ENCODE peak calls at places on chromosomes 6 and 20, in seven cellular contexts. Q is Peyer's patch; B is stomach; L is cardiac muscle cell; F is HFFc6; C is neural crest cell; M is CD4-positive, alpha-beta T cell. N is an unnamed sample.

GRCh38 chr6:166330612-166331011 is 11.7 kb downstream of the SFT2D1 start:
- DNase-seq in B (peak), M (no peak), C (peak), L (peak), F (no peak), Q (no peak), N (peak)

GRCh38 chr20:16263582-16263981 is 309.7 kb downstream of the KIF16B start:
- DNase-seq in F (no peak), B (no peak), C (no peak), L (no peak), M (no peak), Q (no peak), N (no peak)

GRCh38 chr20:47202765-47203667 is 153.5 kb downstream of the ZMYND8 start:
- DNase-seq in F (no peak), C (no peak), B (no peak), L (no peak), Q (no peak), M (no peak), N (no peak)

GRCh38 chr20:63500151-63500901 is 1.4 kb upstream of the EEF1A2 start:
- DNase-seq in M (no peak), B (no peak), L (peak), F (no peak), C (no peak), Q (no peak), N (no peak)

GRCh38 chr20:48489656-48490055 is 338.1 kb downstream of the PREX1 start:
- DNase-seq in M (peak), B (no peak), L (no peak), Q (no peak), F (no peak), C (no peak), N (no peak)

GRCh38 chr6:81895511-81896185 is 143.2 kb upstream of the TENT5A start:
- DNase-seq in L (no peak), B (no peak), M (no peak), F (peak), Q (no peak), C (no peak), N (no peak)

GRCh38 chr6:157800420-157801237 is 22.4 kb upstream of the SNX9 start:
- DNase-seq in B (no peak), F (peak), C (no peak), Q (no peak), L (no peak), M (no peak), N (no peak)

GRCh38 chr20:58245931-58246330 is 17.5 kb upstream of the ANKRD60 start:
- DNase-seq in Q (no peak), L (no peak), C (no peak), M (no peak), F (no peak), B (no peak), N (no peak)

GRCh38 chr20:37295001-37295400 is 5.5 kb downstream of the MANBAL start:
- DNase-seq in M (no peak), F (peak), Q (no peak), C (no peak), B (no peak), L (no peak), N (peak)

GRCh38 chr6:83514877-83515466 is 2.6 kb downstream of the PRSS35 start:
- DNase-seq in F (peak), L (peak), B (no peak), C (peak), Q (peak), M (no peak), N (peak)

GRCh38 chr6:160355001-160355400 is 6.8 kb downstream of the SLC22A3 start:
- DNase-seq in C (no peak), B (no peak), F (no peak), M (no peak), L (no peak), Q (no peak), N (peak)

GRCh38 chr6:159788757-159789376 is 535 bp downstream of the TCP1 start:
- DNase-seq in C (peak), F (peak), L (peak), B (peak), Q (peak), M (no peak), N (peak)

GRCh38 chr20:46954490-46955038 is 59.9 kb downstream of the EYA2 start:
- DNase-seq in M (no peak), Q (no peak), L (no peak), F (peak), B (no peak), C (no peak), N (no peak)

GRCh38 chr6:37695857-37696219 is 1.8 kb downstream of the MDGA1 start:
- DNase-seq in Q (no peak), C (no peak), B (no peak), F (no peak), M (no peak), L (no peak), N (no peak)

GRCh38 chr6:88165087-88165876 is 865 bp downstream of the CNR1 start:
- DNase-seq in C (no peak), L (no peak), M (no peak), F (no peak), Q (no peak), B (no peak), N (no peak)

GRCh38 chr6:35897036-35897435 is 23.9 kb downstream of the SRPK1 start:
- DNase-seq in Q (no peak), L (no peak), C (no peak), F (no peak), B (no peak), M (no peak), N (no peak)

GRCh38 chr20:47054945-47055344 is 160.3 kb downstream of the EYA2 start:
- DNase-seq in M (no peak), L (no peak), B (no peak), Q (no peak), C (no peak), F (no peak), N (no peak)

GRCh38 chr20:31517373-31517772 is 3.1 kb downstream of the HM13 start:
- DNase-seq in Q (peak), M (no peak), L (no peak), C (peak), F (peak), B (peak), N (peak)

GRCh38 chr6:48027704-48028435 is 83.1 kb downstream of the PTCHD4 start:
- DNase-seq in Q (no peak), M (no peak), C (no peak), L (no peak), B (no peak), F (no peak), N (no peak)

DNA sequence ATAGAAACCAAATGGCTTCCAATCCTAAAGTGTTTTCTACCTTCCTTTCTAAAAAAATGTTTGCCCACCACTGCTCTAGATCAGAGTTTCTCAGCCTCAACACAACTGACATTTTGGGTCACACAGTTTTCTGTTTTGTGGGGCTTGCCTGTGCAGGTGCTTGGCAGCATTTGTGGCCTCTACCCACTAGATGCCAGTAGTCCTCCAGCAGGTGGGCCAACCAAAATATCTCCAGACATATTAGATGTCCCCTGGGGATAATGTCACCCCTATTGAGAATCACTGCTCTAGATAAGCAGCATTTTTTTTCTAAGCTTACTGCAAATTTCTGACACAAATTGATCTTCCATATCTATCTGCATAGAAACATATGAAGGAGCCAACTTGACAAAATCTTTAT is 26.3 kb upstream of the EPM2A start:
- DNase-seq in C (no peak), B (no peak), M (no peak), Q (no peak), L (no peak), F (no peak), N (no peak)
- TF ChIP-seq CTCF in C (no peak), B (no peak), M (no peak), Q (no peak), L (no peak), F (no peak), N (no peak)

GRCh38 chr6:12637960-12638641 is 78.5 kb upstream of the PHACTR1 start:
- DNase-seq in L (peak), B (peak), Q (peak), C (peak), M (no peak), F (peak), N (peak)

GRCh38 chr6:12635375-12635774 is 81.2 kb upstream of the PHACTR1 start:
- DNase-seq in M (no peak), Q (no peak), L (no peak), F (no peak), C (no peak), B (no peak), N (no peak)

GRCh38 chr6:12640438-12640837 is 76.1 kb upstream of the PHACTR1 start:
- DNase-seq in F (no peak), L (no peak), M (no peak), C (no peak), Q (no peak), B (no peak), N (no peak)

GRCh38 chr6:12635813-12636212 is 80.8 kb upstream of the PHACTR1 start:
- DNase-seq in C (no peak), B (no peak), Q (no peak), F (no peak), M (no peak), L (peak), N (no peak)

DNA sequence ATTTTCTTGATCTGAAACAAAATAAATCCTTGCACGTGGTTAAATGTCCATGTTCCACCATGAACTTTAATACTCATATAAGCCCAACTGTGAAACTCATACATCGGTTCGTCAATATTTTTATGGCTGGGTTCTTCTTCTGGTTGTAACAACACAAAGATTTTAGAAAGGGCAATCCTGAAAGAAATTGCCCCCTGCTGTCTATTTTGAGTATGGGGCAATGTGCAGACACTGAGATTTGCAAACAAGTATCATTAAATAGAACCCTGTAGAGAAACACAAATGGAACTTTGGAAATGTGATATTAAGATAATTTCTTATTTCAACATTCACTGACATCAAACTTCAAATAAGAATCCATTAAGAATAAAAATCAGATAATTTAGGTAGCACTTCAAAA is 80.2 kb upstream of the PHACTR1 start:
- DNase-seq in F (no peak), L (no peak), M (no peak), C (no peak), B (no peak), Q (no peak), N (no peak)
- TF ChIP-seq CTCF in F (peak), L (peak), M (no peak), C (peak), B (no peak), Q (no peak), N (no peak)

DNA sequence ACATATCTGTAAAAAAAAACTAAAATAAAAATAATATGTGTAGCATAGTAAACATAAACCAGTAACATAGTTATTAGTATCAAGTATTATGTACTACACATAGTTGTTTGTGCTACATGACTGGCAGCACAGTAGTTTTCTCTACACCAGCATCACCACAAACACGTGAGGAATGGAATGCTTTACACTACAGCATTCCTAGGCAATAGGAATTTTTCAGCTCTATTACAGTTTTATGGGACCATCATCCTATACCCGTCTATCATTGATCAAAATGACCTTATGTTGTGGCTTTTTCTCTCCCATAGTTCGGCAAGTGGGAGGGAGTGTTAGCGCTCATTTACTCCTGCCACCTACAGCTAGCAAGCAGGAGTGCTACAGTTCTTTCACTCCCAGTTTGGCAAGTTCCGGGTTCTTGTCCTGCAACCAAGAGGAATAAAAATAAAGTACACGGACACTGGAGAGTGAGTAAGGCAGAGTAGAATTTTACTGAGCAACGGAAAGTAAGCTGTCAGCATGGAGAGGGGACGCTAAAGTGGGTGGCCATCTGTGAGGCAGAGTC is 196.8 kb upstream of the HSF2 start:
- DNase-seq in B (no peak), M (no peak), Q (no peak), F (no peak), C (no peak), L (no peak), N (peak)
- TF ChIP-seq CTCF in B (no peak), M (no peak), Q (no peak), F (no peak), C (no peak), L (no peak), N (no peak)

DNA sequence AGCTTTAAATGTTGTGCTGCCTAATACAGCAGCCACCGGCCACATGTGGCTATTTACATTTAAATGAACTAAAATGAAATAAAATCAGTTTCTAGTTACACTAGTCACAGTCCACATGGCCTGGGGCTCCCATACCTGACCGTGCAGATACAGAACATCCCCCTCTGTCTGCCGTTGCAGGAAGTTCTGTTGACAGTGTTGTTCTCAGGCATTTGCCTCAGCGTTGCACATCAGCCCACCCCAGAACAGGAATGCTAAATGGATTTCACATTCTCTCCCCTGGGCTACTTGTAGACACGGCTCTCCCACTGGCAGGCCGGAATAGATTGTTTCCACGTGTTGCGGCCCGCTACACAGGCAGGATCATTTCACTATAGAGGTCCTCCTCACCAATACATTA is 26.3 kb downstream of the JAG1 start:
- DNase-seq in B (no peak), Q (no peak), M (no peak), C (no peak), L (peak), F (no peak), N (no peak)
- TF ChIP-seq CTCF in B (no peak), Q (no peak), M (no peak), C (peak), L (peak), F (peak), N (no peak)

GRCh38 chr6:70563540-70563939 is 3.2 kb upstream of the SDHAF4 start:
- DNase-seq in B (no peak), C (no peak), L (no peak), F (no peak), M (no peak), Q (no peak), N (no peak)

DNA sequence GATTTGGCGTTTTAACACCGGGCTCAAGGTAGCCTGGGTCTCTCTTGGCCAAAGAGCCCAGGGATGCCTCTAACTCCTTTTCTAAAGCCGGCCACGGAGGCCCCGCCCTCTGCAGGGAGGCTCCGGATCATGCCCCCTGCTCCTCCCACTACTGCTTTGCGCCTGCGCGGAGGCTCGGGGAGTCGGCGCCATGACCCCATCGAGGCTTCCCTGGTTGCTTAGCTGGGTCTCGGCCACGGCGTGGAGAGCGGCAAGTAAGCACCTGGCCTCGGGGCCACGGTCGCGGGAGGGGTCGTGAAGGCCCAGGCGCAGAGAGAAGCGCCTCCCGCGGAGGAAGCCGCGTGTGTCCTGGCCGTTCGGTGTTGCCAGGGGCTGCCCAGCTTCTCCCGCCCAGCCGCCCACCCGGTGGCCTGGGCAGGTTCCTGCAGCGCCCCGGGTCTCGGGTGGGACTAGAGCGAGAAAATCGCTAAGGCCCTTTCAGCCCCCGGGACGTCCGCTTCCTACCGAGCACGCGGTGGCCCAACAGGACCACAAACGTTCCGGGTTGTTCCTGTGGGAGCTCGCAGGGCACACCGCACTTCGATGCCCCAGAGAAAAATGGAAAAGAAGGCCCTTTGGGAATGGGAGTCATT is at the start of gene SDHAF4:
- DNase-seq in L (peak), Q (peak), C (peak), M (peak), B (peak), F (peak), N (peak)
- TF ChIP-seq CTCF in L (no peak), Q (no peak), C (peak), M (no peak), B (no peak), F (peak), N (no peak)

GRCh38 chr6:92159046-92159445 is 1260.3 kb downstream of the EPHA7 start:
- DNase-seq in Q (no peak), B (no peak), M (no peak), C (no peak), L (no peak), F (no peak), N (no peak)
- TF ChIP-seq CTCF in Q (no peak), B (no peak), M (no peak), C (peak), L (no peak), F (no peak), N (no peak)